ENCODE peak calls at places on chromosomes 13 and 19, in six cellular contexts. U, F, V, J, W and Y are unnamed samples.

GRCh38 chr13:113582841-113583631 is 1.5 kb upstream of the TFDP1 start:
- DNase-seq in U (no peak), F (no peak), V (no peak), J (no peak), W (no peak), Y (no peak)

GRCh38 chr19:47520839-47521238 is 6.0 kb upstream of the NAPA start:
- DNase-seq in U (no peak), F (no peak), V (no peak), J (no peak), W (no peak), Y (no peak)

GRCh38 chr13:50592412-50593145 is 250.9 kb downstream of the DLEU7 start:
- DNase-seq in U (no peak), F (no peak), V (peak; percentile 50), J (no peak), W (peak; percentile 66), Y (no peak)

GRCh38 chr19:2540646-2541454 is 64.9 kb downstream of the GADD45B start:
- DNase-seq in U (no peak), F (no peak), V (peak; percentile 99), J (no peak), W (peak; percentile 96), Y (peak; percentile 89)

GRCh38 chr13:42656136-42656535 is 82.2 kb downstream of the TNFSF11 start:
- DNase-seq in U (no peak), F (no peak), V (peak; percentile 29), J (no peak), W (no peak), Y (no peak)

GRCh38 chr13:25699600-25699999 is 327.8 kb downstream of the ATP8A2 start:
- DNase-seq in U (no peak), F (no peak), V (no peak), J (no peak), W (no peak), Y (no peak)

GRCh38 chr19:30391052-30391451 is 18.9 kb downstream of the ZNF536 start:
- DNase-seq in U (no peak), F (no peak), V (no peak), J (no peak), W (no peak), Y (no peak)

GRCh38 chr13:113970810-113971470 is 2.9 kb downstream of the C13orf46 start:
- DNase-seq in U (no peak), F (no peak), V (peak; percentile 75), J (no peak), W (peak; percentile 90), Y (no peak)

GRCh38 chr13:35631666-35632065 is 155.2 kb upstream of the MAB21L1 start:
- DNase-seq in U (no peak), F (no peak), V (no peak), J (no peak), W (no peak), Y (no peak)